ENCODE peak calls at places on chromosomes 12 and 14, in four cellular contexts. H is neuronal stem cell, X is A549, W is mesendoderm. M is an unnamed sample. For H3K4me1, the result is how much of the 10 kb centered on the place peaks cover.

GRCh38 chr14:71855399-71856036 is 76.7 kb upstream of the RGS6 start:
- DNase-seq in W (peak), X (peak), H (peak), M (peak)

GRCh38 chr12:14961466-14962155 is at the start of gene ARHGDIB:
- DNase-seq in W (no peak), H (no peak), X (no peak), M (no peak)

GRCh38 chr12:76470028-76470939 is 89.3 kb downstream of the OSBPL8 start:
- DNase-seq in W (peak), X (peak), H (no peak), M (no peak)

GRCh38 chr14:84749191-84749945 is 780.6 kb upstream of the FLRT2 start:
- DNase-seq in W (peak), X (no peak), H (no peak), M (no peak)

GRCh38 chr14:25406818-25407217 is 356.9 kb upstream of the STXBP6 start:
- DNase-seq in W (peak), H (peak), X (no peak), M (peak)

GRCh38 chr14:30417121-30417520 is 141.8 kb upstream of the G2E3 start:
- DNase-seq in X (no peak), W (no peak), H (no peak), M (no peak)

GRCh38 chr14:32233292-32233691 is 30.2 kb upstream of the RNU6-8 start:
- DNase-seq in X (no peak), H (no peak), W (no peak), M (no peak)

GRCh38 chr12:69239922-69240624 is 704 bp downstream of the CPSF6 start:
- DNase-seq in H (peak), W (peak), X (peak), M (no peak)

GRCh38 chr14:66503532-66503931 is 4.4 kb upstream of the GPHN start:
- DNase-seq in W (no peak), H (no peak), X (no peak), M (no peak)

GRCh38 chr12:115199831-115200230 is 515.9 kb upstream of the TBX3 start:
- DNase-seq in W (no peak), H (no peak), X (no peak), M (no peak)

GRCh38 chr14:61526405-61527312 is 168.7 kb upstream of the HIF1A start:
- DNase-seq in H (no peak), W (no peak), X (no peak), M (no peak)

GRCh38 chr14:61530296-61530695 is 165.0 kb upstream of the HIF1A start:
- DNase-seq in X (no peak), H (no peak), W (no peak), M (no peak)

GRCh38 chr14:61527325-61528100 is 167.8 kb upstream of the HIF1A start:
- DNase-seq in W (peak), H (no peak), X (peak), M (no peak)

GRCh38 chr14:61530896-61531295 is 164.4 kb upstream of the HIF1A start:
- DNase-seq in H (no peak), W (no peak), X (no peak), M (no peak)

GRCh38 chr14:61528591-61529021 is 166.7 kb upstream of the HIF1A start:
- DNase-seq in W (no peak), H (no peak), X (no peak), M (no peak)
- H3K4me1 ChIP-seq in W (under half), H (under half), X (half or more), M (under half)

GRCh38 chr12:94100254-94100653 is 48.1 kb upstream of the PLXNC1 start:
- DNase-seq in W (peak), X (no peak), H (no peak), M (no peak)
- H3K27ac ChIP-seq in W (no peak), X (peak), H (no peak), M (no peak)

GRCh38 chr14:101775756-101776292 is 14.3 kb downstream of the PPP2R5C start:
- DNase-seq in W (no peak), H (no peak), X (no peak), M (no peak)
- H3K4me1 ChIP-seq in W (under half), H (under half), X (under half), M (under half)

GRCh38 chr14:101762530-101763101 is 1.1 kb downstream of the PPP2R5C start:
- DNase-seq in X (no peak), W (no peak), H (no peak), M (no peak)

GRCh38 chr14:101761032-101761880 is at the start of gene PPP2R5C:
- DNase-seq in X (peak), H (peak), W (peak), M (no peak)

GRCh38 chr14:101763941-101764709 is 2.6 kb downstream of the PPP2R5C start:
- DNase-seq in H (no peak), X (no peak), W (no peak), M (no peak)

GRCh38 chr14:101760138-101761011 is 1.1 kb upstream of the PPP2R5C start:
- DNase-seq in X (peak), W (peak), H (peak), M (peak)

DNA sequence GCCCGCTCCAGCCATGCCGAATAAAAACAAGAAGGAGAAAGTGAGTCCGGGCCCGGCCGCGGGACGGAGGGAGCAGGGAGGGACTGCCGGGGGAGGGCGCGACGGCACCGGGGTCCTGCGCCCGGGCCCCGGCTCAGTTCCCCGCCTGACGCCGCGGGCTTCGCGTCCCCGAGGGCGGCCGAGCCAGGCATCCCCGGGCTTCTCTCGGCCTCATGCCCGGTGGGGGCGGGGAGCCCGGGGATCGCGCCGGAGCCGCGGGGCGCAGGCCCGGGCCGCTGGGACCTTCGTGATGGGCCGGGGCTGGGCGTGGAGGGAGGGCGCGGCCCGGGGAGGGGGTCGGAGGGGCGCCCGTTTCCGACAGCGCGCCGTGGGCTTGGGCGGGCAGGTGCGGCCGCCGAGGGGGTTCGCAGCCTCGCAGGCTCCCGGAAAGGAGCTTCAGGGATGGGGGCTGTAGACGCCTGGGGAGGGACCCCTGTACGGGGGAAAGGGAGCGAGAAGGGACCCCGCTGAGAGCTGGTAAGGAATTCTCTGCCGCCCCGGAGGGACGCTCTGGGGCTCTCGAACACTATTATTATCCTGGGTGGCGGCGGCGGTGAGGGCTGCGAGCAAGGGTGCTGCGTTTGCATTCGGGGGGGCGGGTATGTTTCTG is 496 bp downstream of the PPP2R5C start:
- DNase-seq in W (no peak), H (peak), X (peak), M (no peak)
- H3K27ac ChIP-seq in W (peak), H (no peak), X (peak), M (no peak)

GRCh38 chr14:103898204-103898603 is 30.1 kb upstream of the TDRD9 start:
- DNase-seq in X (no peak), H (no peak), W (no peak), M (no peak)
- H3K4me1 ChIP-seq in X (under half), H (under half), W (under half), M (under half)

GRCh38 chr12:52871291-52871961 is 22.6 kb upstream of the KRT78 start:
- DNase-seq in W (peak), H (no peak), X (peak), M (no peak)
- H3K27ac ChIP-seq in W (no peak), H (no peak), X (peak), M (no peak)

GRCh38 chr12:117061555-117062079 is 37.6 kb downstream of the TESC start:
- DNase-seq in X (no peak), H (no peak), W (no peak), M (no peak)

GRCh38 chr12:117060236-117060926 is 38.8 kb downstream of the TESC start:
- DNase-seq in W (peak), X (no peak), H (no peak), M (no peak)

GRCh38 chr12:117058442-117059072 is 40.7 kb downstream of the TESC start:
- DNase-seq in W (no peak), X (no peak), H (no peak), M (no peak)

GRCh38 chr12:117059156-117059555 is 40.1 kb downstream of the TESC start:
- DNase-seq in X (no peak), H (no peak), W (no peak), M (no peak)

GRCh38 chr12:117060927-117061300 is 38.3 kb downstream of the TESC start:
- DNase-seq in H (no peak), W (no peak), X (no peak), M (no peak)
- H3K4me1 ChIP-seq in H (under half), W (under half), X (under half), M (under half)

M was measured in iPS DF 6.9.